ENCODE peak calls at places on chromosomes 1 and 21, in four cellular contexts. T is GM13977, B is OCI-LY7, F is cardiac fibroblast. N is an unnamed sample.

GRCh38 chr1:235960799-235961198 is 94.1 kb upstream of the LYST start:
- DNase-seq in T (no peak), B (no peak), F (no peak), N (no peak)

GRCh38 chr1:27408151-27408550 is 15.7 kb downstream of the GPR3 start:
- DNase-seq in T (no peak), B (no peak), F (peak; percentile 49), N (no peak)

GRCh38 chr1:4046836-4047461 is 146.9 kb upstream of the C1orf174 start:
- DNase-seq in T (no peak), B (peak; percentile 92), F (no peak), N (no peak)

GRCh38 chr21:44054710-44055109 is 42.6 kb downstream of the TRAPPC10 start:
- DNase-seq in T (no peak), B (no peak), F (peak; percentile 76), N (no peak)

GRCh38 chr21:41684381-41685245 is 82.2 kb downstream of the RIPK4 start:
- DNase-seq in T (no peak), B (no peak), F (peak; percentile 51), N (no peak)

GRCh38 chr1:18635833-18636671 is 5.4 kb downstream of the PAX7 start:
- DNase-seq in T (no peak), B (no peak), F (no peak), N (no peak)

GRCh38 chr1:46087891-46088290 is 44.5 kb downstream of the PIK3R3 start:
- DNase-seq in T (no peak), B (no peak), F (peak; percentile 36), N (no peak)

GRCh38 chr1:174167404-174167803 is 8.1 kb downstream of the RABGAP1L start:
- DNase-seq in T (no peak), B (no peak), F (no peak), N (no peak)

GRCh38 chr1:156638189-156638588 is 3.7 kb upstream of the BCAN start:
- DNase-seq in T (no peak), B (no peak), F (no peak), N (no peak)

GRCh38 chr1:172456344-172456769 is 12.5 kb upstream of the PIGC start:
- DNase-seq in T (no peak), B (no peak), F (no peak), N (no peak)

GRCh38 chr1:46301406-46302090 is 1.9 kb downstream of the LRRC41 start:
- DNase-seq in T (no peak), B (no peak), F (peak; percentile 58), N (no peak)

GRCh38 chr1:206698011-206698410 is 13.3 kb downstream of the MAPKAPK2 start:
- DNase-seq in T (no peak), B (no peak), F (no peak), N (no peak)

GRCh38 chr1:206960676-206961386 is 9.4 kb downstream of the FCAMR start:
- DNase-seq in T (no peak), B (no peak), F (no peak), N (no peak)

GRCh38 chr1:190578015-190578414 is 100.4 kb upstream of the BRINP3 start:
- DNase-seq in T (no peak), B (no peak), F (no peak), N (no peak)

GRCh38 chr1:152182942-152183341 is 23.9 kb upstream of the RPTN start:
- DNase-seq in T (no peak), B (no peak), F (peak; percentile 88), N (no peak)

GRCh38 chr1:51518730-51519047 is 377 bp downstream of the EPS15 start:
- DNase-seq in T (no peak), B (peak; percentile 67), F (no peak), N (peak; percentile 46)

GRCh38 chr1:236282719-236283118 is 961 bp upstream of the ERO1B start:
- DNase-seq in T (no peak), B (no peak), F (no peak), N (no peak)

GRCh38 chr1:63790989-63791388 is 17.2 kb downstream of the ROR1 start:
- DNase-seq in T (no peak), B (no peak), F (no peak), N (no peak)

GRCh38 chr1:66758247-66758755 is 6.0 kb downstream of the DYNLT5 start:
- DNase-seq in T (peak; percentile 52), B (peak; percentile 87), F (no peak), N (peak; percentile 50)

GRCh38 chr21:23699402-23699801 is 1907.9 kb downstream of the MRPL39 start:
- DNase-seq in T (no peak), B (no peak), F (no peak), N (no peak)

GRCh38 chr1:14238472-14239059 is 359.9 kb upstream of the KAZN start:
- DNase-seq in T (no peak), B (no peak), F (no peak), N (no peak)

GRCh38 chr1:38138498-38139233 is 92.1 kb upstream of the POU3F1 start:
- DNase-seq in T (peak; percentile 15), B (no peak), F (peak; percentile 91), N (no peak)

GRCh38 chr1:246577720-246578106 is 11.5 kb downstream of the CNST start:
- DNase-seq in T (no peak), B (no peak), F (no peak), N (no peak)

GRCh38 chr21:31948681-31949080 is 75.9 kb downstream of the HUNK start:
- DNase-seq in T (no peak), B (no peak), F (no peak), N (no peak)

GRCh38 chr1:94098585-94099111 is 22.3 kb downstream of the ABCA4 start:
- DNase-seq in T (no peak), B (no peak), F (no peak), N (no peak)

GRCh38 chr1:84442256-84442655 is 36.8 kb upstream of the RPF1 start:
- DNase-seq in T (peak; percentile 64), B (peak; percentile 60), F (peak; percentile 95), N (peak; percentile 67)

GRCh38 chr1:235050911-235051360 is 77.7 kb downstream of the TOMM20 start:
- DNase-seq in T (peak; percentile 75), B (no peak), F (peak; percentile 75), N (peak; percentile 80)

GRCh38 chr1:205235921-205236320 is 8.2 kb downstream of the TMCC2 start:
- DNase-seq in T (no peak), B (no peak), F (no peak), N (no peak)

GRCh38 chr1:156511656-156512055 is 11.1 kb upstream of the MEF2D start:
- DNase-seq in T (no peak), B (no peak), F (peak; percentile 86), N (no peak)

GRCh38 chr1:162083273-162083672 is 13.8 kb downstream of the NOS1AP start:
- DNase-seq in T (no peak), B (no peak), F (no peak), N (no peak)

GRCh38 chr1:10638559-10639300 is 157.7 kb downstream of the CASZ1 start:
- DNase-seq in T (no peak), B (no peak), F (no peak), N (no peak)

GRCh38 chr1:181043025-181043880 is 9.5 kb downstream of the MR1 start:
- DNase-seq in T (no peak), B (no peak), F (peak; percentile 48), N (no peak)

GRCh38 chr1:22117851-22118250 is 25.0 kb downstream of the WNT4 start:
- DNase-seq in T (no peak), B (no peak), F (no peak), N (no peak)

GRCh38 chr1:208465266-208465665 is 221.1 kb upstream of the PLXNA2 start:
- DNase-seq in T (no peak), B (no peak), F (no peak), N (no peak)

GRCh38 chr1:23402286-23403037 is 22.1 kb downstream of the TCEA3 start:
- DNase-seq in T (no peak), B (no peak), F (no peak), N (no peak)

GRCh38 chr1:12616709-12617373 is 1.2 kb downstream of the DHRS3 start:
- DNase-seq in T (no peak), B (no peak), F (no peak), N (no peak)

GRCh38 chr1:27122652-27123051 is 32.3 kb downstream of the SLC9A1 start:
- DNase-seq in T (no peak), B (no peak), F (peak; percentile 68), N (no peak)

GRCh38 chr1:77828098-77828497 is 48.6 kb downstream of the MIGA1 start:
- DNase-seq in T (no peak), B (no peak), F (no peak), N (no peak)

GRCh38 chr1:77824083-77824482 is 44.6 kb downstream of the MIGA1 start:
- DNase-seq in T (no peak), B (no peak), F (peak; percentile 84), N (no peak)

GRCh38 chr1:77824694-77825355 is 45.4 kb downstream of the MIGA1 start:
- DNase-seq in T (no peak), B (peak; percentile 60), F (no peak), N (no peak)

GRCh38 chr1:77829851-77830250 is 50.4 kb downstream of the MIGA1 start:
- DNase-seq in T (no peak), B (peak; percentile 13), F (no peak), N (no peak)

GRCh38 chr1:77825356-77825709 is 45.9 kb downstream of the MIGA1 start:
- DNase-seq in T (peak; percentile 16), B (peak; percentile 88), F (peak; percentile 96), N (peak; percentile 27)
- TF ChIP-seq CTCF in T (peak; percentile 48), B (peak; percentile 84), F (no peak), N (peak; percentile 28)

DNA sequence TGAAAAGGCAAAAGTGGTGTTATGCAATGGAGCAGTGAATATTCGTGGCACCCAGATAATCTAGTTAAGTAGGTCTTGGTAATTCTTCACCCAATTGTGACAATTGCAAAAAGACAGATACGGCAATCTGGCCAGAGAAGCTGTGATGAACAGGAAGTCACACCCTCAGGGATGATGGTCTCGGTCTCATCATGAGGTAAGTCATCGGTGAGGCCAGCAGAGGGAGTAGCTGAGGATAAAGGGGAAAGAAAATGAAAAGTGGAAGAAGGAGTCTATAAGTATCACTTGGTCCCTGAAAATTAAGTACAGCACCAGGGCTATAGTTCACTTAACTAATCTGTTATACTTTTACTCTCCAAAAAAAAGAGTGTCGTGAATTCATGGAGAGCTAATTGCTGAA is 258.8 kb upstream of the NCAM2 start:
- DNase-seq in T (no peak), B (no peak), F (no peak), N (no peak)
- TF ChIP-seq CTCF in T (no peak), B (no peak), F (no peak), N (no peak)

DNA sequence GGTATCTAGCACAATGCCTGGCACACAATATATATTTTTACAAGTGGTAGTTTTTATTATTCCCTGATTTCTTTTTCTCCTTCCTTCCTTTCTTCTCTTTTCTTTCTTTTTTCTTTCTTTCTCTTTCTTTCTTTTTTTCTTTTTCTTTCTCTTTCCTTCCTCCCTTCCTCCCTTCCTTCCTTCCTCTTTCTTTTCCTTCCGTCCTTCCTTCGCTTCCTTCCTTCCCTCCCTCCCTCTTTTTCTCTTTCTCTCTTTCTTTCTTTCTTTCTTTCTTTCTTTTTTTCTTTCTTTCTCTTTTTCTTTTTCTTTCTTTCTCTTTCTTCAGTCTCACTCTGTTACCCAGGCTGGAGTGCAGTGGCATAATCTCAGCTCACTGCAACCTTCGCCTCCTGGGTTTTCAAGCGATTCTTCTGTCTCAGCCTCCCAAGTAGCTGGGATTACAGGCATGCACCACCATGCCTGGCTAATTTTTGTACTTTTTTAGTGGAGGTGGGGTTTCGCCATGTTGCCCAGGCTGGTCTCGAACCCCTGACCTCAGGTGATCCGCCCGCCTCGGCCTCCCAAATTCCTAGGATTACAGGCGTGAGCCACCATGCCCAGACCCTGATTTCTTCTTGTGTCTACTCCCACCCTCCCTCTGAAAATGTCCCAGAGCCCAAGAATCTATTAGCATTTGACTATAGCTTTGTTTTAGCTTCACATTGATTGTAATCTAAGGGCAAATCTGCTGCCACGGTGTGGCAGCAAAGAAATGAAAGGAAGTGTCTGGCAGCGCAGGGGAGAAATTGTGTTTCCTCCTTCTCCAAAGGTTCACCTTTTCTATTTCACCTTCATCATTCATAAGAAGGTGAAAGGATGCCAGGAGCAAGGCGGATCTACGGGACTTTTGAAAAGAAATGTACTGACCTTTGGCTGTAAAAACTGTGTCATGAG is 19.9 kb upstream of the ABCB10 start:
- DNase-seq in T (no peak), B (no peak), F (no peak), N (no peak)
- TF ChIP-seq CTCF in T (peak; percentile 12), B (peak; percentile 46), F (no peak), N (no peak)

GRCh38 chr1:1344672-1345361 is 4.4 kb downstream of the DVL1 start:
- DNase-seq in T (no peak), B (no peak), F (peak; percentile 87), N (no peak)
- TF ChIP-seq CTCF in T (no peak), B (peak; percentile 50), F (peak; percentile 49), N (no peak)